ENCODE peak calls at places on chromosomes 6 and 20, in ten cellular contexts. Z, O, Q, A, T, D, J, P, S and H are unnamed samples.

GRCh38 chr20:24977336-24977735 is 15.2 kb downstream of the APMAP start:
- DNase-seq in A (no peak), S (no peak), Z (no peak), T (no peak), P (no peak), D (no peak), O (no peak), Q (no peak), J (no peak), H (no peak)

GRCh38 chr6:44679906-44680698 is 292.6 kb downstream of the CDC5L start:
- DNase-seq in P (no peak), A (no peak), S (no peak), Z (no peak), D (no peak), Q (no peak), T (no peak), J (no peak), O (no peak), H (no peak)

GRCh38 chr20:34458631-34459030 is 57.6 kb upstream of the DYNLRB1 start:
- DNase-seq in Q (no peak), D (peak), Z (no peak), J (no peak), P (no peak), T (no peak), S (no peak), O (no peak), A (no peak), H (no peak)

GRCh38 chr6:35176625-35177024 is 35.5 kb upstream of the TCP11 start:
- DNase-seq in P (no peak), Q (no peak), S (no peak), J (no peak), D (no peak), T (no peak), O (no peak), A (no peak), Z (no peak), H (no peak)

GRCh38 chr6:159174263-159174974 is 5.2 kb downstream of the FNDC1 start:
- DNase-seq in P (peak), S (peak), O (peak), J (peak), Q (peak), A (peak), Z (peak), T (peak), D (peak), H (peak)

GRCh38 chr6:28537509-28538140 is 11.9 kb downstream of the GPX5 start:
- DNase-seq in Q (no peak), J (no peak), O (peak), A (peak), D (peak), Z (no peak), S (no peak), P (no peak), T (no peak), H (no peak)

GRCh38 chr6:38755207-38755606 is 40.1 kb downstream of the DNAH8 start:
- DNase-seq in P (no peak), O (no peak), S (no peak), A (no peak), J (no peak), Q (no peak), T (no peak), Z (no peak), D (no peak), H (no peak)

GRCh38 chr6:21134401-21134800 is 459.1 kb upstream of the SOX4 start:
- DNase-seq in Q (no peak), S (peak), A (no peak), J (no peak), P (no peak), Z (no peak), T (no peak), O (no peak), D (no peak), H (no peak)

GRCh38 chr20:38355161-38356012 is 9.1 kb downstream of the LBP start:
- DNase-seq in S (no peak), O (no peak), J (no peak), T (no peak), Z (peak), Q (no peak), P (no peak), A (no peak), D (no peak), H (no peak)

GRCh38 chr6:85058806-85059205 is 294.4 kb upstream of the TBX18 start:
- DNase-seq in T (no peak), A (no peak), D (no peak), O (no peak), Q (no peak), J (no peak), Z (no peak), S (peak), P (no peak), H (no peak)

GRCh38 chr6:144361027-144361426 is 75.9 kb downstream of the UTRN start:
- DNase-seq in Z (no peak), Q (no peak), J (no peak), A (no peak), P (no peak), T (no peak), S (no peak), O (no peak), D (no peak), H (no peak)

GRCh38 chr6:144362042-144363018 is 77.2 kb downstream of the UTRN start:
- DNase-seq in Z (no peak), A (peak), Q (peak), O (no peak), J (no peak), S (peak), D (no peak), T (no peak), P (no peak), H (no peak)

GRCh38 chr6:144364208-144364718 is 79.1 kb downstream of the UTRN start:
- DNase-seq in A (no peak), S (no peak), Q (no peak), T (no peak), Z (no peak), P (no peak), D (no peak), J (no peak), O (no peak), H (no peak)

GRCh38 chr6:144360401-144360800 is 75.3 kb downstream of the UTRN start:
- DNase-seq in O (no peak), T (no peak), Q (no peak), S (no peak), J (no peak), Z (no peak), A (no peak), D (no peak), P (no peak), H (no peak)

DNA sequence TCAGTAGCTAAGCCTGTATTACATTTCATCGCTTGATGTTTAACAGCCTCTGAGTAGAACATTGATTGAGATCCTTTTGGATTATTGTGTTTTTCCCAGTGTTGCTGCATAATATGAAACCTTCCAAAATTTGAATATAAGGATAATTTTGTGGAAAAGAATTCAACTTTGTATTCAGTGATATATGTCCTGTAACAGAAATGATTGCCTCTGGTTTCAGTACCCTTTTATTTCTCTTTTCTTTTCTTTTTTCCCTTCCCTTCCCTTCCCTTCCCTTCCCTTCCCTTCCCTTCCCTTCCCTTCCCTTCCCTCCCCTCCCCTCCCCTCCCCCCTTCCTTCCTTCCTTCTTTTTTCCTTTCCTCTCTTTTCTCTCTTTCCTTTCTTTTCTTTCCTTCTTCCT is 74.6 kb downstream of the UTRN start:
- DNase-seq in A (no peak), O (no peak), T (no peak), Z (no peak), S (no peak), D (no peak), Q (no peak), J (no peak), P (no peak), H (no peak)
- H3K4me3 ChIP-seq in A (no peak), O (no peak), T (no peak), Z (no peak), S (no peak), D (no peak), Q (no peak), J (no peak), P (no peak), H (no peak)

GRCh38 chr20:32288225-32288849 is 10.9 kb downstream of the KIF3B start:
- DNase-seq in J (no peak), S (no peak), P (no peak), D (no peak), O (no peak), Q (no peak), A (no peak), T (no peak), Z (no peak), H (no peak)

GRCh38 chr20:32282461-32282860 is 5.0 kb downstream of the KIF3B start:
- DNase-seq in D (no peak), A (no peak), T (peak), S (no peak), O (no peak), P (peak), Z (no peak), J (peak), Q (peak), H (peak)

GRCh38 chr20:32287231-32287638 is 9.8 kb downstream of the KIF3B start:
- DNase-seq in A (no peak), D (no peak), J (no peak), Z (no peak), Q (no peak), O (no peak), T (no peak), P (no peak), S (no peak), H (no peak)

GRCh38 chr20:32285082-32285620 is 7.7 kb downstream of the KIF3B start:
- DNase-seq in D (no peak), T (no peak), Q (no peak), S (no peak), O (peak), J (no peak), A (no peak), Z (no peak), P (no peak), H (no peak)

DNA sequence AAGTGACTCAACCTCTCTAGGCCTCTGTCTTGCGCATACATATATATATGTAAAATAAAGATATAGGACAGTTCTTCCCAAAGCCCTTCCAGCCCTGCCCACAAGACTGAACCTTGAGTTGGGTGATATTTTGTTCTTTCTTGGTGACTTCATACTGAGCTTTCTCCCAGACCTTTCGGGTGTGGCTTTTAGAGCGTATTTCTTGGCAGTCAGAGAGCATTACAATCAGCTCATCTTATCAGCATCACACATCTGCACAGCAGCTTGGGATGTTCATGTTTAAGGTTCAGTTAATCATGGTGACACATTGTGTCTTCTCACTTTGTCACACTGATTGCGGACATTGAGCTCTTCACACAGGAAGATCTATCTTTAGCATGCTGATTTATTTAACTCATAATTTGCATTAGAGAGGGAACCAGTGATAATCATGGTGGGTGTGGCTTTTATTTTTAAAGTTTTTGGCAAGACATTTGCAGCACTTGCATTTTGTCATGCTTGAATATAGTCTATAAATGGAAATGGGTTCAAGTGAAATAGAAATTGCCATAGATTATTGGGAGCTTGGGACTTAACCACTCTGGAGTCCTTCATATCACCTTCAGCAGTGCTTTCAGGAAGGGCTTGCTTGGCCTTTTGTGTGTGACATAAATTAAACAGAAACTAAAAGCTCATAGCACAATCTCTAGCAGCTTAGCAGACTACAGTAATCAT is 8.3 kb downstream of the KIF3B start:
- DNase-seq in P (no peak), D (peak), T (no peak), J (no peak), Q (peak), A (peak), S (peak), Z (no peak), O (peak), H (no peak)
- H3K4me3 ChIP-seq in P (peak), D (no peak), T (no peak), J (no peak), Q (no peak), A (no peak), S (no peak), Z (no peak), O (no peak), H (no peak)

DNA sequence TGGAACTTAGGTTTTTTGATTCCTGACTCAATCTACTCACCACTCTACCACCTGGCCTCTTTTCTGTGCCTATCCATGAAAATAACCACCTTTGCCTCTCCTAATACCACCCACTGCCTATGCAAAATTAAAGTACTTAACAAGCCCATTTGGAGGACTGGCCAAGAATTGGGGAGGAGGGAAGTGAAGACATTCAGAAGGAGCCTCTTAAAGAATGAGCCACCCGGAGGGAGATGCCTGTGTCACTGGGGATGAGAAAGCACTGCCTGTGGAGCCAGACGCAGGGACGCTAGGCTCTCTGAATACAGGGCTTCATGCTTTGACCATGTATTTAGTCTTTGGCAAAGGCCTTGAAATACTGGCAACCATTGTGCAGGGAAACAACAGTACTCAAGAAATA is 40.0 kb upstream of the MRPS10 start:
- DNase-seq in P (no peak), D (no peak), O (no peak), J (no peak), S (no peak), T (no peak), A (no peak), Z (no peak), Q (no peak), H (no peak)
- H3K4me3 ChIP-seq in P (no peak), D (no peak), O (no peak), J (no peak), S (no peak), T (no peak), A (no peak), Z (no peak), Q (no peak), H (no peak)

DNA sequence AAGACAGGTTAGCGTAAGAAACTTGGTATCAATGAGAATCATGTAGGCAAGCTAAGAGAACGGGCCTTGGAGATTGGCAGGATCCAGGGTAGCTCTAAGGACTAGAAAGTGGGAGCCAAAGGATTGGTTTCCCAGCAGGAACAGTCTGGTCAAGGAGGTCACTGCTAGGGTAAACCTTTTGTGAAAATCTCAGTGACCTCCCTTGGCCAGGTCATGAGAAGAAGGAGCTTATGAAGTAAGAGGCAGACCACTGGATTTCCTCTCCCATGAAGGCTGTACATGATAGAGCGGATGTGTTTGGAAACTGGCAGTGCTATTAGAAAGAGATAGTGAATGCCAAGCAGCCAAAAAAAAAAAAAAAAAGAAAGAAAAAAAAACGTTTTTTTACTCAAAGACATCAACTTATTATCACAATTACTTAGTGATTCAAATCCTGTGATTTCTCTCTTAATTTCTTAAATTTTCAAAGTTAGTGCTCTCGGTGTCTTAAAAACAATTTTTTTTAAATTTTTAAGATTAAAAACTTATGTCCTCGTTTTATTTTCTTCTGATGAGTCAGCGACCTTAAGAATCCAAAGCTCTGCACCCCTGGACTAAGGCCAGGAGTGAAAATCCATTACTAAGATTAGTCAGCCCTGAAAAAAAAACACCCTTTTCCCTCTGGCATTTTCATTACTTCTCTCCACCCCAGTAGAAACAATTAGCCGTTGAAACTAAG is 85.9 kb upstream of the CARMIL1 start:
- DNase-seq in T (peak), P (no peak), Z (no peak), S (peak), O (no peak), Q (peak), D (peak), A (peak), J (no peak), H (no peak)
- H3K4me3 ChIP-seq in T (no peak), P (no peak), Z (no peak), S (no peak), O (no peak), Q (no peak), D (no peak), A (no peak), J (no peak), H (no peak)

GRCh38 chr20:41049451-41049850 is 20.8 kb downstream of the TOP1 start:
- DNase-seq in T (no peak), A (no peak), Q (no peak), O (no peak), S (no peak), J (no peak), P (no peak), Z (no peak), D (no peak), H (no peak)
- H3K4me3 ChIP-seq in T (no peak), A (no peak), Q (no peak), O (no peak), S (no peak), J (no peak), P (no peak), Z (no peak), D (no peak), H (no peak)

GRCh38 chr20:49281059-49281912 is 3.4 kb upstream of the ZNFX1 start:
- DNase-seq in S (no peak), J (no peak), A (no peak), D (no peak), Q (no peak), T (no peak), Z (no peak), O (peak), P (no peak), H (peak)

GRCh38 chr20:49281913-49282467 is 4.1 kb upstream of the ZNFX1 start:
- DNase-seq in O (no peak), A (no peak), J (no peak), P (no peak), D (no peak), T (no peak), Q (no peak), S (no peak), Z (no peak), H (peak)

GRCh38 chr20:49283176-49283702 is 5.4 kb upstream of the ZNFX1 start:
- DNase-seq in O (peak), T (no peak), S (no peak), A (no peak), Q (no peak), P (no peak), D (no peak), Z (peak), J (no peak), H (no peak)

GRCh38 chr20:49283703-49284625 is 6.1 kb upstream of the ZNFX1 start:
- DNase-seq in Q (no peak), S (no peak), O (peak), Z (peak), T (no peak), A (no peak), D (no peak), P (no peak), J (no peak), H (peak)

DNA sequence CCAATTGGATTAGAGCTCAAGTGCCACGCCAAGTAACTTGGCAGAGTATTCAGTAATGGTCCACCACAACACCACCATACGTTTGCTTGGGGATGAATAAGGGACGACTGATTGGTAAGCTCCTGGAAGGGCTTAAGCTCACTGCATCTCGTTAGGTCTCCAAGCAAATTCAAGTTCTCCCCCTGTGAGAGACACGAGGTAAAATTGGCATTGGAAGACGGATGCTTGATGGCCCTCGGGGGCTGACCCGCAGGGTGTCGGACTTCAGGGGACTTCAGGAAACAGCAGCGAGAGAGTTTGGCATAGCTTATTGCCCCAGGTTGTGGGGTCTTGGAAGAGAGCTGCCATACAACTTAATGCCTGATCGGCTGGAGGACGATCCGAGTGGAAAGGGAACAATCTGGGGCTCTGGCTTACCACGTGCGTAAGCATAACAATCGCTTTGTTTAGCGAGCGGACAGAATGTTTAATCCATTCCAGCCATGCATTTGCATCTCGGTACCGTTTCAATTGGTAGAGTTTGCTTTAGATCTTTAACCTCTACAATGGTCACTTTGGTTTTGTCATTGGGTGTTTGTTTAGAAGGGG is 4.8 kb upstream of the ZNFX1 start:
- DNase-seq in P (no peak), T (no peak), A (no peak), O (peak), S (no peak), J (no peak), D (no peak), Z (no peak), Q (no peak), H (peak)
- H3K4me3 ChIP-seq in P (peak), T (no peak), A (peak), O (peak), S (peak), J (peak), D (no peak), Z (no peak), Q (no peak), H (peak)

DNA sequence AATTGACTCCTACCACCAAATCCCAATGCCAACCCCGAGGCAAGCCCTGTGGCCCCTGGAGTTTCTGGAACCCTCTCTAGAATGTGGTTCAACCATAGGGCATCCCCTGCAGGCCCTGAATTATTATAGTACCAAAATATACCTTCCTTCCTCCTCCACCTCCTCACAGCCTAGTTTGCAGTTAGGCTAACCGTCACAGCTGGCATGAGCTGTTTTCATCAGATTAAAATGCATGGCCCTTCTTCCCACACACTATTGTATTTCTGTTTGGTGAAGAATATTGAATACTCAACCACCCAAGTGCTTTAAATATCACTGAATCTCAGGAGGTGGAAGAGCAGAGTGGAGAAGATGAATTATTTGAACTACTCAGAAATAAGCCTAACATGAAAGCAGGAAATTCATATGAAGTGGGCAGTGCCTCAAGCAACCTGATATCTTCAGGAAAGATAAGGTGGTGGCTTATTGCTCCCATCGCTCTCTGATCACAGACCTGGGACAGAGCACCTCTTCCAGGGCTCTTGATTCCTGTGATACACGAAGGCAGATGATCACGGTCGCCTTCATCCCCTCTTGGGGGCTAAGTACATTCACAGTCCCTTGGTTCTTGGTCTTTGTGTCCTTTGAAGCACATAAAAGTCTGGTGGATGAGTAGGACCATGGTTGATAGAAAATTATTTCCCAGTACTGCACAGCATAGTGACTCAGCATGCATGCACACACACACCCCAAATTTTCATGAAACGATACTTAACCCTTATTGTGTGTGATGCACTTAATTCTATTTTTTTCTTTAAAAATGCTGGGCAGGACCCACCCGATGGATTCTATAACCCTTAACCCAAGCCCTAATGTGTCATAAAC is 90.9 kb downstream of the PSMG4 start:
- DNase-seq in Z (no peak), J (no peak), Q (no peak), A (no peak), P (no peak), S (no peak), T (no peak), O (peak), D (no peak), H (no peak)
- H3K4me3 ChIP-seq in Z (no peak), J (no peak), Q (no peak), A (no peak), P (no peak), S (no peak), T (no peak), O (no peak), D (no peak), H (no peak)